ENCODE peak calls at places on chromosomes 2 and 18, in seven cellular contexts. W, I, D, S, V, E and R are unnamed samples.

GRCh38 chr2:26401739-26402541 is at the start of gene DRC1:
- DNase-seq in W (peak; percentile 70), I (peak; percentile 27), D (peak; percentile 40), S (peak; percentile 83), V (peak; percentile 76), E (peak; percentile 13), R (no peak)

GRCh38 chr2:160417745-160418397 is 75.7 kb downstream of the RBMS1 start:
- DNase-seq in W (peak; percentile 87), I (no peak), D (no peak), S (peak; percentile 82), V (no peak), E (peak; percentile 78), R (peak; percentile 90)

GRCh38 chr18:46892842-46893241 is 24.5 kb downstream of the PIAS2 start:
- DNase-seq in W (no peak), I (no peak), D (no peak), S (no peak), V (no peak), E (no peak), R (no peak)

GRCh38 chr2:117359266-117359970 is 455.1 kb upstream of the DDX18 start:
- DNase-seq in W (no peak), I (no peak), D (no peak), S (no peak), V (no peak), E (no peak), R (no peak)

GRCh38 chr2:100509066-100509465 is 38.8 kb downstream of the NMS start:
- DNase-seq in W (no peak), I (no peak), D (no peak), S (no peak), V (no peak), E (no peak), R (no peak)

GRCh38 chr2:152446213-152446612 is 111.2 kb downstream of the FMNL2 start:
- DNase-seq in W (no peak), I (no peak), D (no peak), S (no peak), V (no peak), E (no peak), R (no peak)

GRCh38 chr2:238403632-238404405 is 22.9 kb upstream of the ASB1 start:
- DNase-seq in W (no peak), I (no peak), D (no peak), S (no peak), V (no peak), E (no peak), R (no peak)

GRCh38 chr18:39871976-39872375 is 2083.1 kb upstream of the PIK3C3 start:
- DNase-seq in W (no peak), I (no peak), D (no peak), S (no peak), V (no peak), E (no peak), R (no peak)

GRCh38 chr2:21452263-21452662 is 328.5 kb downstream of the TDRD15 start:
- DNase-seq in W (no peak), I (no peak), D (no peak), S (no peak), V (no peak), E (no peak), R (no peak)

GRCh38 chr2:190600293-190601103 is 48.4 kb upstream of the NAB1 start:
- DNase-seq in W (no peak), I (no peak), D (no peak), S (no peak), V (no peak), E (no peak), R (no peak)

GRCh38 chr18:46718501-46719341 is 38.1 kb downstream of the ST8SIA5 start:
- DNase-seq in W (peak; percentile 3), I (no peak), D (no peak), S (peak; percentile 95), V (no peak), E (peak; percentile 68), R (peak; percentile 74)

GRCh38 chr2:120939595-120940318 is 204.1 kb downstream of the GLI2 start:
- DNase-seq in W (peak; percentile 37), I (no peak), D (no peak), S (peak; percentile 87), V (no peak), E (no peak), R (peak; percentile 34)

GRCh38 chr2:39642054-39642742 is 23.5 kb upstream of the TMEM178A start:
- DNase-seq in W (peak; percentile 79), I (no peak), D (no peak), S (peak; percentile 92), V (peak; percentile 57), E (peak; percentile 53), R (peak; percentile 95)

GRCh38 chr18:10514082-10514481 is 11.7 kb upstream of the NAPG start:
- DNase-seq in W (no peak), I (no peak), D (no peak), S (no peak), V (peak; percentile 19), E (no peak), R (no peak)

GRCh38 chr2:71933467-71934319 is 214.0 kb downstream of the CYP26B1 start:
- DNase-seq in W (peak; percentile 15), I (no peak), D (no peak), S (peak; percentile 75), V (peak; percentile 46), E (no peak), R (peak; percentile 39)

GRCh38 chr2:128746356-128746755 is 427.7 kb upstream of the HS6ST1 start:
- DNase-seq in W (peak; percentile 95), I (no peak), D (no peak), S (peak; percentile 48), V (no peak), E (no peak), R (no peak)

GRCh38 chr18:212780-213179 is 54.4 kb downstream of the USP14 start:
- DNase-seq in W (no peak), I (no peak), D (no peak), S (no peak), V (no peak), E (no peak), R (no peak)

GRCh38 chr2:218381916-218382366 is at the start of gene SLC11A1:
- DNase-seq in W (no peak), I (no peak), D (peak; percentile 46), S (no peak), V (no peak), E (no peak), R (no peak)

GRCh38 chr2:31270871-31271270 is 36.9 kb downstream of the EHD3 start:
- DNase-seq in W (no peak), I (no peak), D (no peak), S (peak; percentile 68), V (no peak), E (no peak), R (no peak)

GRCh38 chr18:59778434-59778833 is 81.2 kb upstream of the CCBE1 start:
- DNase-seq in W (no peak), I (no peak), D (no peak), S (no peak), V (no peak), E (no peak), R (no peak)

GRCh38 chr2:46232860-46233259 is 64.3 kb upstream of the EPAS1 start:
- DNase-seq in W (no peak), I (no peak), D (no peak), S (peak; percentile 76), V (no peak), E (no peak), R (no peak)

GRCh38 chr18:48170651-48171050 is 238.5 kb downstream of the ZBTB7C start:
- DNase-seq in W (no peak), I (no peak), D (no peak), S (no peak), V (no peak), E (no peak), R (no peak)

GRCh38 chr18:43887491-43887890 is 610.2 kb upstream of the SYT4 start:
- DNase-seq in W (no peak), I (no peak), D (no peak), S (no peak), V (no peak), E (no peak), R (no peak)

GRCh38 chr2:177797808-177798207 is 274.8 kb downstream of the PDE11A start:
- DNase-seq in W (no peak), I (no peak), D (no peak), S (no peak), V (no peak), E (no peak), R (no peak)

GRCh38 chr18:60202702-60203101 is 169.9 kb downstream of the MC4R start:
- DNase-seq in W (no peak), I (no peak), D (no peak), S (no peak), V (no peak), E (no peak), R (no peak)

GRCh38 chr2:206266130-206267125 is 8.0 kb upstream of the ZDBF2 start:
- DNase-seq in W (no peak), I (no peak), D (no peak), S (no peak), V (no peak), E (no peak), R (no peak)

GRCh38 chr2:215407596-215408264 is 28.1 kb downstream of the FN1 start:
- DNase-seq in W (no peak), I (no peak), D (no peak), S (no peak), V (no peak), E (no peak), R (no peak)

GRCh38 chr2:112891333-112891950 is 19.5 kb upstream of the IL37 start:
- DNase-seq in W (peak; percentile 99), I (no peak), D (no peak), S (no peak), V (no peak), E (no peak), R (peak; percentile 84)

GRCh38 chr2:152176113-152176714 is 651 bp upstream of the STAM2 start:
- DNase-seq in W (no peak), I (no peak), D (no peak), S (peak; percentile 35), V (no peak), E (no peak), R (peak; percentile 22)

GRCh38 chr2:105926960-105927678 is 182.4 kb downstream of the NCK2 start:
- DNase-seq in W (no peak), I (peak; percentile 37), D (no peak), S (no peak), V (no peak), E (no peak), R (peak; percentile 40)

GRCh38 chr2:102286041-102286440 is 25.3 kb upstream of the IL1RL1 start:
- DNase-seq in W (no peak), I (no peak), D (no peak), S (peak; percentile 9), V (no peak), E (no peak), R (peak; percentile 55)